ENCODE peak calls at places on chromosome 20, in six cellular contexts. B, J, Q, P, V and A are unnamed samples.

GRCh38 chr20:62367136-62367482 is at the start of gene LAMA5:
- DNase-seq in B (no peak), V (no peak), P (no peak), J (peak), Q (peak), A (peak)

GRCh38 chr20:33030569-33030968 is 879 bp upstream of the BPIFB6 start:
- DNase-seq in Q (no peak), J (no peak), V (no peak), P (no peak), B (no peak), A (no peak)

GRCh38 chr20:23031346-23031745 is 3.8 kb upstream of the SSTR4 start:
- DNase-seq in B (no peak), Q (no peak), P (no peak), V (no peak), J (no peak), A (no peak)

GRCh38 chr20:23243791-23244190 is 106.8 kb upstream of the NXT1 start:
- DNase-seq in V (no peak), J (peak), P (no peak), B (no peak), Q (no peak), A (no peak)

GRCh38 chr20:14879020-14879697 is 541.7 kb upstream of the FLRT3 start:
- DNase-seq in B (peak), Q (peak), J (no peak), P (peak), V (no peak), A (no peak)

GRCh38 chr20:17832236-17832635 is 132.5 kb downstream of the BANF2 start:
- DNase-seq in B (no peak), J (no peak), V (no peak), Q (no peak), P (no peak), A (no peak)

GRCh38 chr20:19992996-19993908 is 23.9 kb upstream of the NAA20 start:
- DNase-seq in B (peak), V (no peak), J (no peak), Q (peak), P (peak), A (no peak)

GRCh38 chr20:6122873-6123649 is at the start of gene FERMT1:
- DNase-seq in P (peak), Q (peak), B (peak), J (no peak), V (no peak), A (peak)

GRCh38 chr20:63594043-63594561 is 20.1 kb upstream of the HELZ2 start:
- DNase-seq in J (no peak), V (no peak), P (peak), B (no peak), Q (no peak), A (no peak)

GRCh38 chr20:17841751-17842191 is 126.8 kb downstream of the SNX5 start:
- DNase-seq in B (no peak), V (no peak), J (no peak), Q (no peak), P (no peak), A (no peak)

GRCh38 chr20:51193066-51193772 is 170.3 kb upstream of the KCNG1 start:
- DNase-seq in Q (no peak), B (no peak), J (no peak), P (peak), V (no peak), A (no peak)

GRCh38 chr20:37456948-37457347 is 64.1 kb upstream of the NNAT start:
- DNase-seq in P (no peak), V (no peak), J (no peak), B (no peak), Q (no peak), A (no peak)

GRCh38 chr20:6744805-6745204 is 22.7 kb upstream of the BMP2 start:
- DNase-seq in J (no peak), V (no peak), Q (no peak), B (no peak), P (no peak), A (no peak)

GRCh38 chr20:17024513-17025105 is 202.2 kb upstream of the PCSK2 start:
- DNase-seq in J (no peak), V (no peak), B (peak), P (no peak), Q (peak), A (no peak)

GRCh38 chr20:11499235-11499634 is 418.5 kb upstream of the BTBD3 start:
- DNase-seq in P (no peak), J (no peak), B (no peak), V (no peak), Q (no peak), A (no peak)

GRCh38 chr20:54208492-54209044 is 681 bp downstream of the PFDN4 start:
- DNase-seq in J (no peak), V (no peak), Q (peak), P (peak), B (peak), A (peak)

GRCh38 chr20:51331466-51331865 is 211.1 kb downstream of the NFATC2 start:
- DNase-seq in J (no peak), Q (no peak), V (no peak), P (no peak), B (no peak), A (no peak)

GRCh38 chr20:16615199-16615598 is 42.0 kb upstream of the KIF16B start:
- DNase-seq in V (no peak), B (no peak), J (no peak), P (peak), Q (no peak), A (no peak)

GRCh38 chr20:17530153-17530552 is 1.0 kb downstream of the BFSP1 start:
- DNase-seq in J (no peak), B (no peak), Q (no peak), V (no peak), P (no peak), A (no peak)

GRCh38 chr20:62924567-62925419 is 1.5 kb downstream of the DIDO1 start:
- DNase-seq in Q (peak), J (no peak), B (no peak), P (peak), V (no peak), A (peak)

GRCh38 chr20:21529863-21530262 is 16.0 kb upstream of the NKX2-2 start:
- DNase-seq in J (no peak), Q (peak), V (no peak), P (no peak), B (no peak), A (no peak)

GRCh38 chr20:37943501-37944455 is 40.9 kb downstream of the VSTM2L start:
- DNase-seq in Q (no peak), B (no peak), V (no peak), J (peak), P (no peak), A (no peak)

GRCh38 chr20:60209048-60209447 is 250.8 kb downstream of the CDH26 start:
- DNase-seq in Q (no peak), J (no peak), P (no peak), V (no peak), B (no peak), A (no peak)

GRCh38 chr20:38173237-38174156 is 8.4 kb upstream of the TGM2 start:
- DNase-seq in P (peak), B (peak), V (no peak), Q (peak), J (peak), A (peak)

GRCh38 chr20:57404419-57405072 is 13.3 kb downstream of the RBM38 start:
- DNase-seq in P (no peak), V (no peak), J (no peak), B (no peak), Q (no peak), A (no peak)

GRCh38 chr20:33915726-33916331 is 77.9 kb upstream of the RALY start:
- DNase-seq in P (no peak), Q (peak), B (peak), J (peak), V (no peak), A (peak)

GRCh38 chr20:2617099-2617714 is 35.2 kb upstream of the NOP56 start:
- DNase-seq in J (no peak), P (no peak), Q (no peak), V (no peak), B (no peak), A (no peak)

GRCh38 chr20:61803416-61803902 is 262.2 kb downstream of the TAF4 start:
- DNase-seq in B (no peak), J (no peak), V (no peak), P (no peak), Q (no peak), A (no peak)

GRCh38 chr20:33803921-33804337 is 7.2 kb upstream of the CHMP4B start:
- DNase-seq in B (no peak), Q (no peak), P (peak), J (no peak), V (no peak), A (no peak)

GRCh38 chr20:61701401-61701800 is 364.3 kb downstream of the TAF4 start:
- DNase-seq in V (no peak), P (no peak), Q (no peak), J (no peak), B (no peak), A (no peak)

GRCh38 chr20:21074605-21075336 is 31.4 kb downstream of the LINC00237 start:
- DNase-seq in P (no peak), Q (no peak), V (peak), B (no peak), J (no peak), A (peak)

GRCh38 chr20:57392512-57393271 is 1.5 kb downstream of the RBM38 start:
- DNase-seq in Q (no peak), J (peak), B (no peak), V (no peak), P (no peak), A (peak)

DNA sequence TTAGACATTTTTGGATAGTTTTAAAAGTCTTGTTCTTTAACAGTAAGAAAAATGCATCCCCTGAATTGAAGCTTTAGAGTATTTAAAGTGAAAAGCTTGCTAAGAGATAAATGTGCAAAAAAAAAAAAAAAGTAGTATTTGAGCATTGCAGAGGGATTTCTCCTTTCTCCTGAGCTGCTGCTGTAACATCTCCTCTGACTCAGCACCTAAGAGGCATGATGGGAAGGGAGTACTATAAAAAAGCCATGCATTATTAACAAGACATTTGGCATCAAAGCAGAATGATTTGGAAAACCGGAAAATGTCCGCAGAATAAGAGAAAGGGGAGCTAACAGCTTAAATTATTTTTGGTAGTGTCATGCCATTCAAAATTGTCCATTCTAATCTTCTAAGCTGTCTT is 27.9 kb downstream of the B4GALT5 start:
- DNase-seq in J (no peak), V (no peak), P (no peak), B (no peak), Q (no peak), A (peak)
- TF ChIP-seq MAX in J (no peak), V (no peak), P (no peak), B (no peak), Q (no peak), A (no peak)

DNA sequence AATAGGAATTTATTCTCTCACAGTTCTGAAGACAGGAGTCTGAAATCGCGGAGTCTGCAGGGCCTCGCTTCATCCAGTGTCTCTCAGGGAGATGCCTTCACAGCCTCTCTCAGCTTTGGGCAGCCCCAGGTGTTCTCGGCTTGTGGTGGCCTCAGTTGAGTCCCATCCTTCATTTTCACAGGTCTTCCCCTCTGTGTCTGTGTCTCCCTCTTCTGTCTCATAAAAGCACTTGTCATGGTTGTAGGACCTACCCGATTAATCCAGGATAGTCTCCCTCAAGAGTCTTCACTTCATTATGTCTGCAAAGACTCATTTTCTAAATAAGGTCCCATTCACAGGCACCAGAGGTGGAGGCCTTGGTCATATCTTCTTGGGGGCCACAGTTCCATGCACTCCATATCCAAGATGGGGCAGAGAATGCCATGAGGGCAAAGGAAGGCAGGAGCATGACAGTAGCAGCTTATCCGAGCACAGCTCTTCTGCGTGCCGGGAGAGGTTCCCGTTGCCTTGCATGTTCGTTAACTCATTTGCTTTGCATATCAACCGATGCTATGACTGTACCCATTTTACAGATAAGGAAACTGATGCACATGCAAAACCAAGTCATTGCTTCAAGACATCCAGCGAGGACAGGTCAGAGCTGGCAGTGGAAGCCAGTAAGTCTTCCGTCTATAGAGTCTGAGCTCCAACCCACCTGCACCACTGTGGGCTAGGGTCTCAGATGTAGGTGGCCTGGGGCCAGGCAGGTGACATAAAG is 363.8 kb upstream of the SULF2 start:
- DNase-seq in B (no peak), P (no peak), Q (no peak), V (no peak), J (no peak), A (peak)
- TF ChIP-seq MYC in B (no peak), P (no peak), Q (no peak), V (no peak), J (no peak), A (no peak)

DNA sequence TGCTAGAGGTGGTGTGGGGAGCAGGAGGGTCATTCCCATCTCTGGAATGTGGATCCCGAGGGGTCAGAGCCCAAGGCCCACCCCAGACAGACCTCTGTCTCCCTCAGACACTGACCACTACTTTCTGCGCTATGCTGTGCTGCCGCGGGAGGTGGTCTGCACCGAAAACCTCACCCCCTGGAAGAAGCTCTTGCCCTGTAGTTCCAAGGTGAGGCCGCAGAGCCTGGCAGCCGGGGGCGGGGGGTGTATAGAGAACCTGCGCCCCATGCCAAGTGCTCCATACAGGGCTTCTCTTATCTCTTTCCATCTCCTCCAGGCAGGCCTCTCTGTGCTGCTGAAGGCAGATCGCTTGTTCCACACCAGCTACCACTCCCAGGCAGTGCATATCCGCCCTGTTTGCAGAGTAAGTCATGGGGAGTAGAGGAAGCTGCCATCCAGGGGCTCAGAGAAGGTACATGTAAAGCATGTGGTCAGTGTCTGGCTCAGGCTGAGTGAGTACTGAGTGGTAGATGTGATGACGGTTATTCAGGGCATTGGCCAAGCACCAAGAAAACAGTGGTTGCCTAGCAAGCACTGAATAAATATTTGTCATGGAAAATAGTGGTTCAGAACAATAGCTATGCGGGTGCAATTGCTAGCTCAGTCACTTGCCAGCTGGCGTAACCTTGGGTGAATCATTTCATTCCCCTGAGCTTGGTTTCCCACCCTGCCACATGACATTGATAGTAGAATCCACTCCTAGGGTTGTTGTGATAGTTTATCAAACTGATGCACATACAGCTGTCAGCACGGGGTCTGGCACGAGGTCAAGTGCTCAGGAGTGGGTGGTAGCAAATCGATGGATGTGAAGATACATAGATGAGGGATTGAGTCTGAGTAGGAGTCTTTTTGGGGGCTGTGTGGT is 3.5 kb downstream of the PIGT start:
- DNase-seq in J (no peak), B (peak), V (peak), Q (peak), P (peak), A (no peak)
- TF ChIP-seq MAX in J (no peak), B (peak), V (no peak), Q (no peak), P (peak), A (no peak)

GRCh38 chr20:31661625-31662371 is 24.1 kb downstream of the COX4I2 start:
- DNase-seq in P (peak), Q (peak), B (peak), V (no peak), J (peak), A (peak)
- TF ChIP-seq MYC in P (no peak), Q (peak), B (no peak), V (no peak), J (peak), A (no peak)

GRCh38 chr20:13296070-13296469 is 75.0 kb downstream of the ISM1 start:
- DNase-seq in J (no peak), V (no peak), Q (no peak), P (no peak), B (no peak), A (no peak)

GRCh38 chr20:13297105-13297899 is 76.2 kb downstream of the ISM1 start:
- DNase-seq in V (no peak), Q (peak), B (no peak), J (no peak), P (no peak), A (no peak)

GRCh38 chr20:13301596-13301995 is 80.5 kb downstream of the ISM1 start:
- DNase-seq in B (no peak), Q (no peak), V (no peak), J (no peak), P (no peak), A (no peak)

GRCh38 chr20:13299401-13299800 is 78.3 kb downstream of the ISM1 start:
- DNase-seq in J (no peak), B (no peak), P (no peak), V (no peak), Q (no peak), A (peak)

GRCh38 chr20:13298692-13299373 is 77.8 kb downstream of the ISM1 start:
- DNase-seq in P (no peak), V (no peak), B (no peak), Q (no peak), J (no peak), A (no peak)
- TF ChIP-seq MAX in P (no peak), V (no peak), B (no peak), Q (no peak), J (no peak), A (no peak)

GRCh38 chr20:35720165-35721123 is 21.2 kb downstream of the ROMO1 start:
- DNase-seq in Q (no peak), P (no peak), V (no peak), B (no peak), J (no peak), A (no peak)
- TF ChIP-seq MYC in Q (no peak), P (no peak), V (no peak), B (no peak), J (no peak), A (no peak)

GRCh38 chr20:858011-858410 is 24.5 kb downstream of the FAM110A start:
- DNase-seq in V (no peak), J (no peak), P (no peak), B (no peak), Q (no peak), A (no peak)

GRCh38 chr20:860891-861290 is 27.4 kb downstream of the FAM110A start:
- DNase-seq in V (no peak), Q (no peak), P (no peak), J (no peak), B (no peak), A (no peak)

GRCh38 chr20:855466-856360 is 22.2 kb downstream of the FAM110A start:
- DNase-seq in V (no peak), J (no peak), B (no peak), P (no peak), Q (no peak), A (no peak)

GRCh38 chr20:856361-856775 is 22.9 kb downstream of the FAM110A start:
- DNase-seq in J (no peak), P (no peak), B (peak), V (no peak), Q (no peak), A (no peak)

GRCh38 chr20:859661-860294 is 26.3 kb downstream of the FAM110A start:
- DNase-seq in J (no peak), P (no peak), B (no peak), V (no peak), Q (no peak), A (no peak)
- TF ChIP-seq MAX in J (no peak), P (no peak), B (no peak), V (no peak), Q (no peak), A (no peak)

DNA sequence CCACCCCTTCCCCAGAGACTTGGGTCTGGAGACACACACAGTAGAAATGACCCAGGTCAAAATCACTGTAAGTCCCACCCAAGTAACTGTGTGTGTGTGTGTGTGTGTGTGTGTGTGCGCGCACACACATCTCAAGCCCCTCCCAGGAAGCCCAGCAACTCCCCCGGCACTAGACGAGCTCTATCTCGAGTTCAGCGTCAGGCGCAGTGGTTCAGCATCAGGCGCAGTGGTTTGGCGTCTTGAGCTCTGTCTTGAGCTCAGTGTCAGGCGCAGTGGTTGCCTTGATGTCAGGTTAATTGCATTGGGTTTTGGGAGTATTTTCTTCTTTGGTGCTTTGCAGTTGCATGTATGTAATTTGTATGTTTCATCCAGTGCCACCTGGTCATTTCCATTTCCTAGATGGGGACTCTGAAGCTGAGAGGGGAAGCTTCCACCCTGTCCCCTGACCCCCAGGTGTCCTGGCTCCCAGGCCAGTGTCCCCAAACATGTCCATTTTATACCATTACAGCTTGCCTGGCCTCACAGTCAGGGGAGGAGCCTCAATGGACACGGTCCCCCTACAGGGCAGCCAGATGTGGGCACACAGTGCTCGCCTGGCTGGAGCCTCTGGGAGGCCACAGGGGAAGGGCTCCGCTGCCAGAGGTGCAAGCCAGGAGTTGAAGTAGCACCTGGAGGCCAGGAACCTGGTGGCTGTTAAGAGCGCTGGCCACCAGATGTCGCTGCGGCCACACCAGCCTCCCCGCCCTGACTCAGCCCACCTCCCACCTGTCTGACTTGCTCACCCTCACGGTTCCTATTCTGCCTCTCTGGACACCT is 107.8 kb downstream of the SULF2 start:
- DNase-seq in J (peak), Q (peak), B (peak), V (no peak), P (peak), A (peak)
- TF ChIP-seq MYC in J (no peak), Q (no peak), B (no peak), V (no peak), P (no peak), A (no peak)

GRCh38 chr20:289693-290080 is 863 bp downstream of the C20orf96 start:
- DNase-seq in P (no peak), Q (no peak), J (no peak), B (no peak), V (no peak), A (no peak)
- TF ChIP-seq MAX in P (no peak), Q (no peak), J (no peak), B (no peak), V (no peak), A (no peak)

GRCh38 chr20:3646067-3646440 is 17.1 kb downstream of the GFRA4 start:
- DNase-seq in P (no peak), B (no peak), J (no peak), Q (no peak), V (no peak), A (no peak)
- TF ChIP-seq MYC in P (no peak), B (no peak), J (no peak), Q (no peak), V (no peak), A (no peak)